ENCODE peak calls at places on chromosomes 12 and 14, in four cellular contexts. W, F, R and A are unnamed samples.

GRCh38 chr14:68792022-68792829 is 641 bp downstream of the ZFP36L1 start:
- DNase-seq in W (peak; percentile 32), F (no peak), R (no peak), A (no peak)

GRCh38 chr12:94098466-94098865 is 49.9 kb upstream of the PLXNC1 start:
- DNase-seq in W (no peak), F (no peak), R (no peak), A (peak; percentile 71)

GRCh38 chr14:53152909-53153701 is at the start of gene DDHD1:
- DNase-seq in W (peak; percentile 90), F (peak; percentile 81), R (peak; percentile 50), A (peak; percentile 65)

GRCh38 chr12:59699408-59700144 is 103.7 kb downstream of the SLC16A7 start:
- DNase-seq in W (no peak), F (no peak), R (no peak), A (peak; percentile 86)

GRCh38 chr12:116050266-116050665 is 227.2 kb downstream of the MED13L start:
- DNase-seq in W (no peak), F (no peak), R (no peak), A (no peak)

GRCh38 chr12:112916270-112916669 is 9.5 kb downstream of the OAS1 start:
- DNase-seq in W (no peak), F (no peak), R (no peak), A (no peak)

GRCh38 chr14:99476864-99477263 is 3.8 kb downstream of the SETD3 start:
- DNase-seq in W (no peak), F (no peak), R (no peak), A (peak; percentile 47)

GRCh38 chr14:37655418-37655817 is 60.0 kb downstream of the TTC6 start:
- DNase-seq in W (no peak), F (no peak), R (peak; percentile 29), A (peak; percentile 44)

GRCh38 chr14:29321646-29322045 is 555.1 kb downstream of the FOXG1 start:
- DNase-seq in W (no peak), F (no peak), R (no peak), A (peak; percentile 90)

GRCh38 chr14:100018482-100018881 is 46.7 kb upstream of the EVL start:
- DNase-seq in W (peak; percentile 26), F (no peak), R (peak; percentile 17), A (peak; percentile 62)

GRCh38 chr12:57756406-57757341 is 1.8 kb downstream of the MARCHF9 start:
- DNase-seq in W (peak; percentile 72), F (peak; percentile 94), R (no peak), A (no peak)

GRCh38 chr12:77325505-77325904 is 260.1 kb upstream of the E2F7 start:
- DNase-seq in W (no peak), F (no peak), R (no peak), A (no peak)

GRCh38 chr12:112536367-112536730 is 117.6 kb downstream of the PTPN11 start:
- DNase-seq in W (no peak), F (no peak), R (no peak), A (no peak)

GRCh38 chr12:113239811-113240331 is 18.6 kb downstream of the TPCN1 start:
- DNase-seq in W (no peak), F (no peak), R (no peak), A (no peak)

GRCh38 chr12:10406725-10407124 is 2.8 kb downstream of the KLRC4 start:
- DNase-seq in W (no peak), F (no peak), R (no peak), A (no peak)

GRCh38 chr12:33012226-33012625 is 115.6 kb upstream of the PKP2 start:
- DNase-seq in W (no peak), F (no peak), R (no peak), A (no peak)

GRCh38 chr14:104735830-104736642 is 12.0 kb downstream of the ADSS1 start:
- DNase-seq in W (no peak), F (no peak), R (peak; percentile 81), A (peak; percentile 68)

GRCh38 chr12:29241821-29242591 is 92.9 kb downstream of the FAR2 start:
- DNase-seq in W (no peak), F (no peak), R (peak; percentile 37), A (peak; percentile 80)

GRCh38 chr12:8033153-8034044 is 883 bp downstream of the FOXJ2 start:
- DNase-seq in W (peak; percentile 90), F (peak; percentile 68), R (no peak), A (peak; percentile 33)

GRCh38 chr14:80762829-80763228 is 178.7 kb downstream of the CEP128 start:
- DNase-seq in W (no peak), F (no peak), R (no peak), A (peak; percentile 24)

GRCh38 chr14:91284146-91284790 is 39.8 kb upstream of the GPR68 start:
- DNase-seq in W (no peak), F (no peak), R (no peak), A (peak; percentile 71)

GRCh38 chr14:21993070-21993469 is 319.5 kb upstream of the OR4E1 start:
- DNase-seq in W (no peak), F (no peak), R (no peak), A (no peak)

GRCh38 chr14:81302613-81303012 is 81.9 kb upstream of the GTF2A1 start:
- DNase-seq in W (peak; percentile 24), F (no peak), R (peak; percentile 27), A (no peak)

GRCh38 chr12:20040844-20041243 is 327.5 kb upstream of the PDE3A start:
- DNase-seq in W (no peak), F (no peak), R (no peak), A (no peak)

GRCh38 chr14:100443643-100444042 is 120.5 kb downstream of the SLC25A47 start:
- DNase-seq in W (no peak), F (no peak), R (no peak), A (peak; percentile 41)

GRCh38 chr12:132342322-132342721 is 12.9 kb upstream of the GALNT9 start:
- DNase-seq in W (no peak), F (peak; percentile 67), R (peak; percentile 20), A (no peak)

GRCh38 chr12:111368291-111368683 is 608 bp downstream of the PHETA1 start:
- DNase-seq in W (peak; percentile 43), F (peak; percentile 33), R (no peak), A (no peak)

GRCh38 chr12:27273114-27273513 is 29.0 kb downstream of the STK38L start:
- DNase-seq in W (no peak), F (no peak), R (no peak), A (no peak)

GRCh38 chr14:22549981-22550670 is 38.9 kb downstream of the DAD1 start:
- DNase-seq in W (no peak), F (no peak), R (no peak), A (peak; percentile 63)

GRCh38 chr12:64418209-64418608 is 14.0 kb downstream of the XPOT start:
- DNase-seq in W (no peak), F (no peak), R (no peak), A (no peak)

GRCh38 chr12:97142737-97143450 is 235.8 kb downstream of the NEDD1 start:
- DNase-seq in W (no peak), F (no peak), R (no peak), A (no peak)

GRCh38 chr12:96425321-96425720 is 25.1 kb upstream of the CDK17 start:
- DNase-seq in W (no peak), F (no peak), R (no peak), A (peak; percentile 97)

GRCh38 chr14:75615200-75615599 is 36.8 kb downstream of the FLVCR2 start:
- DNase-seq in W (no peak), F (no peak), R (no peak), A (no peak)
- TF ChIP-seq MAZ in W (no peak), F (no peak), R (no peak), A (no peak)

DNA sequence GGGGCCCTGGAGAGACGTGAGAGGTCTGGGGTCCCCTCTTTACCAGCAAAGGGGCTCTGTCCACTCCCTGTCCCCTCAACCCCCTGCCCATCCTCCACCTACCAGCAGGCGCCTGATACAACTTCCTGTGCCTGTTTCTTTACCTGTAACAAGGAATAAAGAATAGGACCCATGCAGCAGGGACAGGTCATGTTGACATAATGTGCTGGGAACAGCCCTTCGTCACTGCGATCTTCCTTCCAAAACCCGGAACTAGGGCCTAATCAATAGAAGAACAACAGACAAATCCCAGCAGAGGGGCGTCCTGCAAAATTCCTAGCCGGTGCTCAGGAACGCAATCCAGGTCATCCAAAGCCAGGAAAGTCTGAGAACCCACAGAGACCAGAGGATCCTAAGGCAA is 32.1 kb downstream of the SCARB1 start:
- DNase-seq in W (no peak), F (no peak), R (no peak), A (no peak)
- TF ChIP-seq MAZ in W (no peak), F (no peak), R (no peak), A (no peak)

DNA sequence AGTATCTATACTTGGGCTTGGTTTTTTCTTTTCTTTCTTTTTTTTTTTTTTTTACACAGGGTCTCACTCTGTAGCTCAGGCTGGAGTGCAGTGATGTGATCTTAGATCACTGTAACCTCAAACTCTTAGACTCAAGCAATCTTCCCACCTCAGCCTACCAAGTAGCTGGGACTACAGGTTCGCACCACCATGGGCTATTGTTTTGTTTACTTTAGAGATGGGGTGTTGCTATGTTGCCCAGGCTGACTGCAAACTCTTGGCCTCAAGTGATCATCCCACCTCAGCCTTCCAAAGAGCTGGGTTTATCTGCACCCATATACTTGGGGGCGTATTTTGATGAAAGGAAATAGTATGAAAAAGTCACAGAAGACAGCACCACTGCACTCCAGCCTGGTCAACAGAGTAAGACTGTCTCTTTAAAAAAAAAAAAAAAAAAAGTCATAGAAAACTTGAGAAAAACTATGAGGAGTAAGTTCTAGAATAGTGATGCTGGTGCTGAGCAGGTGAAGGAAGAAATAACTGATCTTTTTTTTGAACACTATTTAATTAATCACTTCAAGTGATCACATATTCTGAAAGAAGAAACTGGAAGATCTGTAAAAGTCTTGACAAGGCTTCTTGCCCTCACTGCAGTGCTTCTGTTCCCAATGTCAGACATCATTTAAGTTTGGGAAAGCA is 53.8 kb upstream of the NPFF start:
- DNase-seq in W (no peak), F (no peak), R (no peak), A (no peak)
- TF ChIP-seq MAZ in W (no peak), F (no peak), R (no peak), A (no peak)

GRCh38 chr14:106807493-106807892 is 1281.1 kb downstream of the TMEM121 start:
- DNase-seq in W (no peak), F (no peak), R (no peak), A (no peak)
- TF ChIP-seq MAZ in W (no peak), F (no peak), R (no peak), A (no peak)

GRCh38 chr14:96519970-96520369 is 17.8 kb downstream of the PAPOLA start:
- DNase-seq in W (no peak), F (no peak), R (no peak), A (no peak)
- TF ChIP-seq MAZ in W (no peak), F (no peak), R (no peak), A (no peak)

GRCh38 chr12:75656650-75657049 is 145.2 kb upstream of the KRR1 start:
- DNase-seq in W (no peak), F (no peak), R (peak; percentile 12), A (peak; percentile 95)
- TF ChIP-seq MAZ in W (no peak), F (no peak), R (no peak), A (no peak)

DNA sequence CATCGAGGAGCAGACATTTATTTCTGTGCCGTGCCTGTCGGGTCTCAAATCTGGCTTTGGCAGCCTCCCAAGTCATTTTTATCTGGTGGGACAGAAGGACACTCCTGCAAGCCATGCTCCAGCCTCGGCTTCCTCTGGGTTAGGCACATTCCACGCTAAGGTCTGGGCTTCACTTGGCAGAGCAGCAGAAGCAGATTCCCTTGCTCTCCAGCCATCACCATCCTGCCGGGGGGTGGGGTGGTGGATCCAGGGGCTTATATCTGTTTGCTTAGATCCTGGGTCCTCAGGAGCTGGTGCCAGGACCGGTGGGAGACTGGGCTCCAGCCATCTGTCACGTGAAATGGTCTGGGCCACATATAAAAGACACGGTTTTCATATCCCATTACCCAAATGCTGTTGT is 69.8 kb upstream of the PRMT8 start:
- DNase-seq in W (no peak), F (no peak), R (no peak), A (no peak)
- TF ChIP-seq MAZ in W (no peak), F (no peak), R (no peak), A (no peak)